ENCODE peak calls at places on chromosomes 16 and 17, in nine cellular contexts. One of them, this sample, is unnamed.

GRCh38 chr16:50086176-50086575 is 20.4 kb downstream of the HEATR3 start:
- DNase-seq in Panc1: no peak
- DNase-seq in body of pancreas: no peak
- DNase-seq in hepatocyte: no peak
- DNase-seq in spleen: no peak
- DNase-seq in heart right ventricle: no peak
- DNase-seq in ovary: no peak
- DNase-seq in stomach: no peak
- DNase-seq in heart left ventricle: no peak
- DNase-seq in this sample: no peak

GRCh38 chr17:81582769-81583168 is 30.6 kb upstream of the FAAP100 start:
- DNase-seq in heart right ventricle: no peak
- DNase-seq in ovary: no peak
- DNase-seq in heart left ventricle: no peak
- DNase-seq in spleen: no peak
- DNase-seq in stomach: no peak
- DNase-seq in body of pancreas: no peak
- DNase-seq in Panc1: no peak
- DNase-seq in hepatocyte: no peak
- DNase-seq in this sample: no peak

GRCh38 chr17:63928966-63929695 is 3.0 kb downstream of the CD79B start:
- DNase-seq in spleen: peak; percentile 74
- DNase-seq in heart right ventricle: no peak
- DNase-seq in ovary: no peak
- DNase-seq in body of pancreas: no peak
- DNase-seq in stomach: no peak
- DNase-seq in heart left ventricle: peak; percentile 42
- DNase-seq in Panc1: no peak
- DNase-seq in hepatocyte: no peak
- DNase-seq in this sample: no peak

GRCh38 chr17:15213381-15214087 is 51.6 kb downstream of the PMP22 start:
- DNase-seq in Panc1: no peak
- DNase-seq in spleen: no peak
- DNase-seq in stomach: no peak
- DNase-seq in heart left ventricle: no peak
- DNase-seq in body of pancreas: no peak
- DNase-seq in heart right ventricle: no peak
- DNase-seq in ovary: no peak
- DNase-seq in hepatocyte: no peak
- DNase-seq in this sample: no peak

GRCh38 chr17:3771140-3771539 is 29.8 kb downstream of the ITGAE start:
- DNase-seq in hepatocyte: no peak
- DNase-seq in stomach: no peak
- DNase-seq in body of pancreas: no peak
- DNase-seq in ovary: no peak
- DNase-seq in Panc1: no peak
- DNase-seq in heart right ventricle: no peak
- DNase-seq in spleen: no peak
- DNase-seq in heart left ventricle: no peak
- DNase-seq in this sample: no peak

GRCh38 chr17:46772013-46772878 is 46.2 kb downstream of the WNT3 start:
- DNase-seq in ovary: peak; percentile 40
- DNase-seq in heart right ventricle: no peak
- DNase-seq in body of pancreas: peak; percentile 53
- DNase-seq in hepatocyte: peak; percentile 66
- DNase-seq in spleen: no peak
- DNase-seq in Panc1: no peak
- DNase-seq in stomach: peak; percentile 41
- DNase-seq in heart left ventricle: no peak
- DNase-seq in this sample: no peak

GRCh38 chr16:81446318-81447275 is 2.0 kb downstream of the CMIP start:
- DNase-seq in spleen: no peak
- DNase-seq in body of pancreas: peak; percentile 52
- DNase-seq in heart left ventricle: peak; percentile 69
- DNase-seq in heart right ventricle: no peak
- DNase-seq in ovary: no peak
- DNase-seq in Panc1: no peak
- DNase-seq in hepatocyte: peak; percentile 52
- DNase-seq in stomach: peak; percentile 60
- DNase-seq in this sample: no peak

GRCh38 chr17:4326608-4327007 is 39.9 kb downstream of the UBE2G1 start:
- DNase-seq in stomach: no peak
- DNase-seq in spleen: no peak
- DNase-seq in heart right ventricle: no peak
- DNase-seq in ovary: no peak
- DNase-seq in Panc1: no peak
- DNase-seq in hepatocyte: no peak
- DNase-seq in heart left ventricle: no peak
- DNase-seq in body of pancreas: no peak
- DNase-seq in this sample: no peak

DNA sequence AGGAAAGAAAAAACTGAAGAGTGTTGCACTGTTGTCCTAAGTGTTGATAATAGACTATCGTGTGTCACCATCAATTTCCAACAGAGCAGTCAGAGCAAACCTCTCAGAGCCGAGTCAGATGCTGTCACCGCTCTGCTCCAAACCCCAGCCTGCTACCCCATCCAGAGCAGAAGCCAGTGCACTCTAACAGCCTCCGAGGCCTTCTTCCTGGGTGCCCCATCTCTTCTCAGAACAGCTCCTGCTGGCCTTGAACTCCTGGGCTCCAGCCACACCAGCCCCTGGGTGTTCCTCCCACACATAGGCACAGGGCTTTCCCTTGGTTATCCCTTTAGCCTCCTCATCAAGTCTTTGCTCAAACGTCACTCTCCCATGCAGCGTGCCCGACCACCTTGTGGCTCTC is 21.0 kb downstream of the MEIOB start:
- DNase-seq in heart right ventricle: no peak
- DNase-seq in Panc1: no peak
- DNase-seq in heart left ventricle: no peak
- DNase-seq in hepatocyte: no peak
- DNase-seq in body of pancreas: no peak
- DNase-seq in ovary: no peak
- DNase-seq in spleen: no peak
- DNase-seq in stomach: no peak
- DNase-seq in this sample: no peak
- H3K36me3 ChIP-seq in heart right ventricle: no peaks in the 10 kb centered on the region
- H3K36me3 ChIP-seq in Panc1: no peaks in the 10 kb centered on the region
- H3K36me3 ChIP-seq in heart left ventricle: no peaks in the 10 kb centered on the region
- H3K36me3 ChIP-seq in hepatocyte: no peaks in the 10 kb centered on the region
- H3K36me3 ChIP-seq in body of pancreas: no peaks in the 10 kb centered on the region
- H3K36me3 ChIP-seq in ovary: no peaks in the 10 kb centered on the region
- H3K36me3 ChIP-seq in spleen: no peaks in the 10 kb centered on the region
- H3K36me3 ChIP-seq in stomach: no peaks in the 10 kb centered on the region
- H3K36me3 ChIP-seq in this sample: no peaks in the 10 kb centered on the region

DNA sequence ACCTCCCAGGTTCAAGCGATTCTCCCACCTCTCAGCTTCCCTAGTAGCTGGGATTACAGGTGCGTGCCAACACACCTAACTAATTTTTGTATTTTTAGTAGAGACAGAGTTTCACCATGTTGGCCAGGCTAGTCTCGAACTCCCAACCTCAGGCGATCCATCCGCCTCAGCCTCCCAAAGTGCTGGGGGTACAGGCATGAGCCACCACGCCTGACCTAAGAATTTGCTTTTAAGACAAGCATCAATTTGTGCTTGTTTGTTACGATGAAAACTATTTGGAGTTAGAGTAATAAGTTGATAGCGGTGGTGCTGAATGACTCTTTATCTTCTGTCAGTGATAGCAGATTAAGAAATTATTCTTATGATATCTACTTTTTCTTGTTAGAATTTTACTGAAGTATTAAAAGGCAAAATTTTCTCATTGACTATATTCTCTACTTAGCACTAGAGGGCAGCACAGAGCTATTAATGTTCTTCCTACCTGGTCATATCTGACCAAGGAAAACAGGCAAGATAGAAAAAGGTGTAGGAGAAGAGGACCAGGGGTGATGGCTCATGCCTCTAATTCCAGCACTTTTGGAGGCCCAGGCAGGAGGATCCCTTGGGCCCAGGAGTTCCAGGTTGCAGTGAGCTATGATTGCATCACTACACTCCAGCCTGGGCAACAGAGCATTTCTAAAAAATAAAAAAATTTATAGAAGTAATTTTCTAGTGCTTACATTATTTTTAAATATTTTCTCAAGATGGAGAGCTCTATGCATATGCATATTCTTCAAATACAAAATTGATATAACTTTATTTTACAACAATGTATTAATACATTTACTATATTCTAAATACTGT is 24.5 kb downstream of the STXBP4 start:
- DNase-seq in ovary: no peak
- DNase-seq in body of pancreas: no peak
- DNase-seq in heart left ventricle: no peak
- DNase-seq in Panc1: no peak
- DNase-seq in spleen: no peak
- DNase-seq in stomach: no peak
- DNase-seq in heart right ventricle: peak; percentile 8
- DNase-seq in hepatocyte: peak; percentile 75
- DNase-seq in this sample: peak; percentile 2
- TF ChIP-seq CTCF in ovary: peak; percentile 53
- TF ChIP-seq CTCF in body of pancreas: peak; percentile 33
- TF ChIP-seq CTCF in heart left ventricle: peak; percentile 72
- TF ChIP-seq CTCF in Panc1: peak; percentile 79
- TF ChIP-seq CTCF in spleen: peak; percentile 72
- TF ChIP-seq CTCF in stomach: no peak
- TF ChIP-seq CTCF in heart right ventricle: peak; percentile 66
- TF ChIP-seq CTCF in hepatocyte: peak; percentile 70
- TF ChIP-seq CTCF in this sample: peak; percentile 53

GRCh38 chr16:2855536-2855935 is 2.4 kb downstream of the PRSS22 start:
- DNase-seq in spleen: peak; percentile 36
- DNase-seq in hepatocyte: no peak
- DNase-seq in heart right ventricle: no peak
- DNase-seq in body of pancreas: no peak
- DNase-seq in Panc1: no peak
- DNase-seq in stomach: no peak
- DNase-seq in ovary: no peak
- DNase-seq in heart left ventricle: no peak
- DNase-seq in this sample: no peak

GRCh38 chr16:2852003-2852730 is 5.8 kb downstream of the PRSS22 start:
- DNase-seq in heart left ventricle: no peak
- DNase-seq in stomach: no peak
- DNase-seq in spleen: peak; percentile 56
- DNase-seq in body of pancreas: no peak
- DNase-seq in Panc1: no peak
- DNase-seq in hepatocyte: no peak
- DNase-seq in ovary: no peak
- DNase-seq in heart right ventricle: no peak
- DNase-seq in this sample: no peak

GRCh38 chr16:2853531-2854073 is 4.4 kb downstream of the PRSS22 start:
- DNase-seq in heart left ventricle: no peak
- DNase-seq in hepatocyte: no peak
- DNase-seq in Panc1: no peak
- DNase-seq in body of pancreas: no peak
- DNase-seq in ovary: no peak
- DNase-seq in spleen: peak; percentile 54
- DNase-seq in stomach: no peak
- DNase-seq in heart right ventricle: no peak
- DNase-seq in this sample: no peak

GRCh38 chr16:2854700-2855309 is 3.2 kb downstream of the PRSS22 start:
- DNase-seq in stomach: no peak
- DNase-seq in heart left ventricle: no peak
- DNase-seq in body of pancreas: no peak
- DNase-seq in hepatocyte: no peak
- DNase-seq in Panc1: no peak
- DNase-seq in ovary: no peak
- DNase-seq in spleen: peak; percentile 7
- DNase-seq in heart right ventricle: no peak
- DNase-seq in this sample: no peak

DNA sequence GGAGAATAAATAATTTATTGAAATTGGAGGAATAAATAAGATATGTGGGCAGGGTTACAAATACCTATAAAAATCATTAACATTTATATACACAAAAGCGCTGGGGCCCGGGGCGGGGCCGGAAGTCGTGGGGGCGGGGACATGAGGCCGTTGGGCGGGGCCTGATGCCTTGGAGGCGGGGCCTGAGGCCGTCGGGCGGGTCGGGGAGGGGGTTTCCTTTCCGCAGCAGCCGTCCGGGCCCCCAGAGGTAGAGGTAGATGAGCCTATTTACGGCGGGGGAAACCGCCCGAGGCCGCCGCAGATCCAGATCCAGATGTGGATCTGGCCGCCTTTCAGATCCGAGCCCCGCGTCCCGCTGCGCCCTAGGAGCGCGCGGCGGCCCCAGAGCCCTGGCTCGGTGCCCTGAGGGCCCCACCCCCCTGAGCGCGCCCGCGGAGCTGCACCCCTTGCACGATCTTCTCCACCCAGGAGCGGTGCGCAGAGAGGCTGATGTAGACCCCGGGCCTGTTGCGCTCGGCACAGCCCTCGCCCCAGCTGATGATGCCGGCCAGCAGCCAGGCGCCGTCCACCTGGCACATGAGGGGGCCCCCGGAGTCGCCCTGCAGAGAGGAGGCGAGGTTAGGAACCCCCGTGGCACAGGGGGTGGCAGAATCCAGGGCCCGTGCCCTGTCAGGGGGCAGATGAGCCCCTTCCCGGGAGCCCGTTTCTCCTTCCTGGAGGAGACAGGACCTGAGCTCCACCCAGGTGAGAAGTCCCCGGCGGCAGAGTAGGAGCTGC is 5.1 kb downstream of the PRSS22 start:
- DNase-seq in stomach: no peak
- DNase-seq in Panc1: no peak
- DNase-seq in hepatocyte: no peak
- DNase-seq in body of pancreas: no peak
- DNase-seq in heart right ventricle: no peak
- DNase-seq in ovary: no peak
- DNase-seq in heart left ventricle: no peak
- DNase-seq in spleen: peak; percentile 39
- DNase-seq in this sample: no peak
- H3K36me3 ChIP-seq in stomach: no peaks in the 10 kb centered on the region
- H3K36me3 ChIP-seq in Panc1: no peaks in the 10 kb centered on the region
- H3K36me3 ChIP-seq in hepatocyte: no peaks in the 10 kb centered on the region
- H3K36me3 ChIP-seq in body of pancreas: no peaks in the 10 kb centered on the region
- H3K36me3 ChIP-seq in heart right ventricle: no peaks in the 10 kb centered on the region
- H3K36me3 ChIP-seq in ovary: no peaks in the 10 kb centered on the region
- H3K36me3 ChIP-seq in heart left ventricle: no peaks in the 10 kb centered on the region
- H3K36me3 ChIP-seq in spleen: no peaks in the 10 kb centered on the region
- H3K36me3 ChIP-seq in this sample: no peaks in the 10 kb centered on the region

GRCh38 chr16:68383858-68384257 is 64.5 kb downstream of the SMPD3 start:
- DNase-seq in heart right ventricle: no peak
- DNase-seq in Panc1: no peak
- DNase-seq in stomach: no peak
- DNase-seq in body of pancreas: no peak
- DNase-seq in heart left ventricle: peak; percentile 9
- DNase-seq in ovary: no peak
- DNase-seq in spleen: peak; percentile 36
- DNase-seq in hepatocyte: no peak
- DNase-seq in this sample: no peak

GRCh38 chr16:68380348-68380670 is 68.0 kb downstream of the SMPD3 start:
- DNase-seq in body of pancreas: no peak
- DNase-seq in spleen: no peak
- DNase-seq in Panc1: no peak
- DNase-seq in heart right ventricle: no peak
- DNase-seq in heart left ventricle: peak; percentile 50
- DNase-seq in hepatocyte: no peak
- DNase-seq in ovary: no peak
- DNase-seq in stomach: no peak
- DNase-seq in this sample: no peak

GRCh38 chr16:68381363-68381724 is 67.0 kb downstream of the SMPD3 start:
- DNase-seq in body of pancreas: no peak
- DNase-seq in spleen: no peak
- DNase-seq in stomach: no peak
- DNase-seq in Panc1: no peak
- DNase-seq in hepatocyte: no peak
- DNase-seq in ovary: no peak
- DNase-seq in heart left ventricle: peak; percentile 10
- DNase-seq in heart right ventricle: no peak
- DNase-seq in this sample: no peak

GRCh38 chr16:68380676-68381362 is 67.5 kb downstream of the SMPD3 start:
- DNase-seq in spleen: no peak
- DNase-seq in stomach: no peak
- DNase-seq in ovary: no peak
- DNase-seq in heart right ventricle: no peak
- DNase-seq in body of pancreas: no peak
- DNase-seq in heart left ventricle: peak; percentile 48
- DNase-seq in Panc1: no peak
- DNase-seq in hepatocyte: no peak
- DNase-seq in this sample: no peak

DNA sequence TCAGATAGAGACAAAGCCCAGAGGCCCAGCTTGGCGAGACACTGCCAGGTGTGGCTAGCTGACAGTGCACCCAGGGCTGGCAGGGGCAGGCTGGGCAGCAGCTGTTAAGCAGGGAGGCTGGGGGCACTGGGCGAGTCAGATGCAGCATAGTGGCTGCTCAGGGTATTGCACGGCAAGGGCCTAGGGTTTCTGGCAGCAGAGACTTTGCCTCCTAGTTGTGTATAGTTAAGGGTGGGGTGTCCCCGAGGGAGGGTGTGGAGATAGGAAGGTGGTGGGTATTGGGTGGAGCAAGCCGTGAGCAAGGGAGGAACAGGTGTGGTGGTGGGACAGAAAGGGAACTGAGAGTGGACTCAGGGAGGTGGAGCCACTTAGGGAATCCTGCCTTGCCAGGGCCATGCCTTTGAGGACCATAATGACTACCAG is 66.0 kb downstream of the SMPD3 start:
- DNase-seq in hepatocyte: no peak
- DNase-seq in heart right ventricle: no peak
- DNase-seq in Panc1: no peak
- DNase-seq in heart left ventricle: peak; percentile 37
- DNase-seq in ovary: no peak
- DNase-seq in stomach: peak; percentile 51
- DNase-seq in body of pancreas: no peak
- DNase-seq in spleen: no peak
- DNase-seq in this sample: no peak
- TF ChIP-seq CTCF in hepatocyte: no peak
- TF ChIP-seq CTCF in heart right ventricle: peak; percentile 24
- TF ChIP-seq CTCF in Panc1: no peak
- TF ChIP-seq CTCF in heart left ventricle: peak; percentile 31
- TF ChIP-seq CTCF in ovary: no peak
- TF ChIP-seq CTCF in stomach: no peak
- TF ChIP-seq CTCF in body of pancreas: no peak
- TF ChIP-seq CTCF in spleen: no peak
- TF ChIP-seq CTCF in this sample: peak; percentile 13